ENCODE peak calls at places on chromosomes 11 and 22, in four cellular contexts. K is prostate gland, O is esophagus squamous epithelium, C is ovary. E is an unnamed sample.

GRCh38 chr11:63870351-63871197 is 31.7 kb downstream of the MARK2 start:
- DNase-seq in K (no peak), C (no peak), O (no peak), E (no peak)

GRCh38 chr11:47572715-47573255 is 6.0 kb downstream of the KBTBD4 start:
- DNase-seq in K (no peak), C (no peak), O (no peak), E (no peak)

GRCh38 chr22:44181033-44181911 is 547 bp downstream of the PARVG start:
- DNase-seq in K (no peak), O (no peak), C (no peak), E (no peak)

GRCh38 chr11:1870326-1870696 is 17.4 kb downstream of the LSP1 start:
- DNase-seq in K (no peak), C (no peak), O (no peak), E (no peak)

GRCh38 chr11:95584180-95584579 is 205.4 kb downstream of the FAM76B start:
- DNase-seq in C (no peak), O (no peak), K (no peak), E (no peak)

GRCh38 chr11:109112748-109113378 is 309.1 kb upstream of the C11orf87 start:
- DNase-seq in C (no peak), O (no peak), K (no peak), E (no peak)

GRCh38 chr11:3106736-3107524 is 49.7 kb upstream of the CARS1 start:
- DNase-seq in C (no peak), O (no peak), K (no peak), E (no peak)

GRCh38 chr22:26558246-26558895 is 31.6 kb downstream of the TPST2 start:
- DNase-seq in O (no peak), C (no peak), K (no peak), E (no peak)

GRCh38 chr11:93648168-93648567 is 13.3 kb upstream of the CEP295 start:
- DNase-seq in C (no peak), O (no peak), K (no peak), E (no peak)

GRCh38 chr11:11230802-11231562 is 122.1 kb downstream of the CSNK2A3 start:
- DNase-seq in C (no peak), K (no peak), O (no peak), E (no peak)

GRCh38 chr22:29798318-29798717 is 31.1 kb downstream of the UQCR10 start:
- DNase-seq in O (no peak), K (no peak), C (no peak), E (no peak)

GRCh38 chr22:27489265-27489675 is 312.3 kb downstream of the MN1 start:
- DNase-seq in C (no peak), O (no peak), K (no peak), E (no peak)

GRCh38 chr11:97557399-97557798 is 1167.6 kb downstream of the JRKL start:
- DNase-seq in O (no peak), K (no peak), C (no peak), E (no peak)

GRCh38 chr11:117814766-117815261 is 9.7 kb downstream of the FXYD2 start:
- DNase-seq in C (no peak), K (peak), O (no peak), E (no peak)

GRCh38 chr11:125591659-125592304 is 870 bp upstream of the STT3A start:
- DNase-seq in O (no peak), K (peak), C (peak), E (no peak)

GRCh38 chr22:45842141-45842831 is 134.7 kb downstream of the WNT7B start:
- DNase-seq in C (no peak), K (peak), O (no peak), E (no peak)

GRCh38 chr11:87194985-87195820 is 157.5 kb downstream of the TMEM135 start:
- DNase-seq in K (no peak), C (no peak), O (no peak), E (no peak)

GRCh38 chr11:122322369-122322768 is 206.4 kb upstream of the BLID start:
- DNase-seq in O (no peak), K (no peak), C (no peak), E (no peak)

GRCh38 chr22:45582236-45582954 is 79.7 kb downstream of the FBLN1 start:
- DNase-seq in K (no peak), O (no peak), C (no peak), E (no peak)

GRCh38 chr22:50620861-50621490 is 7.0 kb downstream of the ARSA start:
- DNase-seq in O (no peak), K (no peak), C (no peak), E (no peak)

GRCh38 chr11:46117842-46118241 is 3.4 kb downstream of the PHF21A start:
- DNase-seq in K (no peak), C (no peak), O (no peak), E (no peak)

GRCh38 chr11:46119053-46119351 is 2.3 kb downstream of the PHF21A start:
- DNase-seq in K (no peak), C (no peak), O (no peak), E (no peak)

GRCh38 chr11:46120711-46121327 is 435 bp downstream of the PHF21A start:
- DNase-seq in O (no peak), C (peak), K (no peak), E (no peak)

GRCh38 chr11:46120361-46120710 is 918 bp downstream of the PHF21A start:
- DNase-seq in O (no peak), C (no peak), K (no peak), E (no peak)

DNA sequence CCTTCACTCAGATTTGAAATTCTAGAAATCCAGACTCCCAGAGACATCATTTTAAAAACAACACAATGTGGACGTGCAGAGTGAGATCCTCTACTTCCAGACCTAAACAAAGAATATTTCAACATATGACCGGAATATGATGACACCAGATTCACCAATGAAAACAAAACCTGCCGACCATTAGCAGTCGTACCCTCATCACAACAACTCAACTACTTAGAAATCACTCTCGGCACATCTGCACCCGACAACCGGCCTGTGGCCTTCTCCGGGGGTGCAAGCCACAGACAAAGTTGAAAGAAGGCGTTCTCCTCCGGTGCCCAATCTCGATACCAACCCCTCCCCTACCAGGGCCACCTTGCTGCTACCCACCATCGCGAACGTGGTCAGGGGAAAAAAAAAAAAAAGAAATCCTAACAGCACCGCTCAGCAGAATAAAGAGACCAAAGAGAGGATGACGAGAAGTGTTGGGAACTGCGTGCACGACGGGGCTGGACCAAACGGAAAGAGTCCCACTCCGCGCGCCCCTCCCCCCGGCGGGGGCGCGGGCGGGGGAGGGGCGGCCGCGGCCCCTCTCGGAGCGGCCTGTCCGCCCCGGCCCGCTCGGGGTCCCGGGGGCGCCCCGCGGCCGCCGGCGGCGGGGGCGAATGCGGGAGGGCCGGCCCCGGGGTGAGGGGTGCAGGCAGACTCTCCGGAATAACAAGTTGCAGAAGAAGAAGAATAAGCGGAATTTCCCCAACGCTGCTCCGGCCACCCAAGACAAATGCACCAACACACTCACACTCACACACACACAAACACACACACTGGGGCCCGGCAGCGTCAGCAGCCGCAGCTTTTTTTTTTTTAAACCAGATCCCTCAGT is 1.7 kb downstream of the PHF21A start:
- DNase-seq in O (no peak), K (peak), C (peak), E (no peak)
- TF ChIP-seq POLR2A in O (peak), K (no peak), C (peak), E (no peak)

GRCh38 chr11:68020575-68020974 is 9.9 kb upstream of the NDUFS8 start:
- DNase-seq in C (no peak), O (no peak), K (no peak), E (no peak)
- TF ChIP-seq CTCF in C (no peak), O (peak), K (no peak), E (no peak)

DNA sequence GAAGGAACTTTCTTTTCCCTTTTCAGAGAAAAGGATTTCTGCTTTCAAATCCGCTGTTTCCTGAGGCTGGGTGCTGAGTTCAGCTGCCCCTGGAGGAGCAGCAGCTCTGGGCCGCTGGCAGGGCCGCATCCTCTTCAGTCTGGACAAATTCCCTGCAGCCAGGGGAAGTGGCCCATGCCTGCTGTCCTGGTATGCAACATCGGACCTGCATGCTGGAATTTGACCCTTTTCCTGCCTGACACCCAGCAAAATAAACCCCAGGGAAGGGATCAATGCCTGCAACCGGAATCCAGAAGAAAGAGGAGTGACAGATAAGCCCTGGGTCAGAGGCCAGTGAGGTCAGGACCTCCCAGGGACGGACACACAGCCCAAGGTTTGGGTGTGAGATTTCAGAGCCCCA is 54.1 kb upstream of the LINC01488 start:
- DNase-seq in C (no peak), K (no peak), O (no peak), E (no peak)
- TF ChIP-seq POLR2A in C (no peak), K (no peak), O (no peak), E (no peak)

GRCh38 chr11:32886180-32886579 is 6.4 kb upstream of the QSER1 start:
- DNase-seq in O (no peak), K (no peak), C (no peak), E (no peak)

GRCh38 chr11:32881286-32881685 is 11.3 kb upstream of the QSER1 start:
- DNase-seq in C (no peak), K (no peak), O (no peak), E (no peak)

GRCh38 chr11:32884023-32884422 is 8.6 kb upstream of the QSER1 start:
- DNase-seq in K (no peak), O (no peak), C (no peak), E (no peak)

GRCh38 chr11:32885556-32885955 is 7.1 kb upstream of the QSER1 start:
- DNase-seq in O (no peak), K (no peak), C (no peak), E (no peak)

GRCh38 chr11:32884770-32885384 is 7.7 kb upstream of the QSER1 start:
- DNase-seq in C (no peak), O (no peak), K (no peak), E (no peak)
- TF ChIP-seq CTCF in C (no peak), O (peak), K (no peak), E (no peak)

GRCh38 chr11:5339771-5340322 is 3.5 kb downstream of the OR51B5 start:
- DNase-seq in O (no peak), C (no peak), K (no peak), E (no peak)

GRCh38 chr11:5335166-5335565 is 8.2 kb downstream of the OR51B5 start:
- DNase-seq in K (no peak), C (no peak), O (no peak), E (no peak)

GRCh38 chr11:5336331-5336730 is 7.0 kb downstream of the OR51B5 start:
- DNase-seq in C (no peak), K (no peak), O (no peak), E (no peak)
- TF ChIP-seq POLR2A in C (no peak), K (no peak), O (no peak), E (no peak)

GRCh38 chr11:72195921-72196320 is 4.0 kb downstream of the FOLR1 start:
- DNase-seq in O (no peak), C (no peak), K (no peak), E (no peak)
- TF ChIP-seq CTCF in O (no peak), C (no peak), K (no peak), E (no peak)

GRCh38 chr11:611001-611996 is 4.5 kb downstream of the IRF7 start:
- DNase-seq in O (no peak), K (no peak), C (no peak), E (peak)

GRCh38 chr11:614091-614582 is 1.6 kb downstream of the IRF7 start:
- DNase-seq in K (no peak), O (no peak), C (no peak), E (no peak)

GRCh38 chr11:612201-612960 is 3.4 kb downstream of the IRF7 start:
- DNase-seq in O (no peak), K (no peak), C (no peak), E (peak)

GRCh38 chr11:613369-613968 is 2.3 kb downstream of the IRF7 start:
- DNase-seq in K (peak), C (no peak), O (peak), E (no peak)

DNA sequence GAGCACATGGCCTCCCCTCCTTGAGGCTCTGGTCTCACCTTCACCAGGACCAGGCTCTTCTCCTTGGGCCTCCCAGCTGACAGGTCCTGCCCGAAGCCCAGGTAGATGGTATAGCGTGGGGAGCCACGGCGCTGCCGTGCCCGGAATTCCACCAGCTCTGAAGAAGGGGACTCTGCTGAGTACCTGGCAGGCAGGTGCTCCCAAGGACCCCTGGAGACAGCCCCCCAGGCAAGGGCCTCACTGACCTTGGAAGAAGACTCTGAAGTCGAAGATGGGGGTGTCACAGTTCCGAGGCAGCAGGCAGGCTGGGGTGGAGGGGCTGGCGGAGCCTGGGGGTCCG is 2.8 kb downstream of the IRF7 start:
- DNase-seq in K (no peak), O (no peak), C (no peak), E (no peak)
- TF ChIP-seq POLR2A in K (no peak), O (no peak), C (no peak), E (no peak)